ENCODE peak calls at places on chromosomes 4 and X, in nine cellular contexts. X is right lobe of liver, P is ovary, E is tibial nerve, Z is HCT116, K is IMR-90, N is GM12878, T is body of pancreas, Y is testis. R is an unnamed sample. For H3K36me3 and H3K4me1, the result is how much of the 10 kb centered on the place peaks cover.

GRCh38 chr4:88144048-88144447 is 14.4 kb downstream of the ABCG2 start:
- DNase-seq in X (no peak), P (no peak), E (no peak), Z (no peak), K (no peak), N (no peak), T (no peak), Y (no peak), R (no peak)

GRCh38 chr4:66625480-66625879 is 919.8 kb downstream of the CENPC start:
- DNase-seq in X (no peak), P (no peak), E (no peak), Z (no peak), K (no peak), N (no peak), T (no peak), Y (no peak), R (no peak)

GRCh38 chr4:81166431-81166830 is 48.6 kb downstream of the PRKG2 start:
- DNase-seq in X (no peak), P (no peak), E (no peak), Z (no peak), K (no peak), N (no peak), T (no peak), Y (no peak), R (no peak)

GRCh38 chr4:119050501-119051090 is 85.0 kb upstream of the MYOZ2 start:
- DNase-seq in X (no peak), P (no peak), E (no peak), Z (no peak), K (peak), N (no peak), T (no peak), Y (no peak), R (no peak)

GRCh38 chr4:82268826-82269193 is 105.0 kb downstream of the HNRNPD start:
- DNase-seq in X (no peak), P (no peak), E (no peak), Z (no peak), K (no peak), N (no peak), T (no peak), Y (no peak), R (no peak)

GRCh38 chrX:111662314-111662713 is 18.7 kb upstream of the ALG13 start:
- DNase-seq in X (no peak), P (no peak), E (no peak), Z (no peak), K (no peak), N (no peak), T (no peak), Y (no peak), R (no peak)

GRCh38 chr4:124499266-124499665 is 213.3 kb downstream of the ANKRD50 start:
- DNase-seq in X (no peak), P (no peak), E (no peak), Z (no peak), K (no peak), N (no peak), T (no peak), Y (no peak), R (no peak)

GRCh38 chrX:23503835-23504539 is 163.3 kb upstream of the PRDX4 start:
- DNase-seq in X (peak), P (no peak), E (peak), Z (peak), K (peak), N (no peak), T (peak), Y (peak), R (no peak)

GRCh38 chr4:20288047-20288650 is 36.4 kb downstream of the SLIT2 start:
- DNase-seq in X (no peak), P (no peak), E (no peak), Z (no peak), K (no peak), N (no peak), T (no peak), Y (no peak), R (no peak)

GRCh38 chrX:72130762-72131231 is 918 bp downstream of the RTL5 start:
- DNase-seq in X (no peak), P (no peak), E (no peak), Z (no peak), K (no peak), N (no peak), T (no peak), Y (peak), R (no peak)

GRCh38 chrX:40093586-40093985 is 4.2 kb downstream of the BCOR start:
- DNase-seq in X (no peak), P (no peak), E (no peak), Z (no peak), K (no peak), N (no peak), T (no peak), Y (no peak), R (no peak)

GRCh38 chr4:60814549-60814948 is 385.6 kb upstream of the ADGRL3 start:
- DNase-seq in X (no peak), P (no peak), E (no peak), Z (no peak), K (no peak), N (no peak), T (no peak), Y (no peak), R (no peak)

GRCh38 chr4:87068591-87069021 is 133.8 kb downstream of the AFF1 start:
- DNase-seq in X (no peak), P (no peak), E (no peak), Z (no peak), K (no peak), N (no peak), T (peak), Y (no peak), R (no peak)

GRCh38 chrX:123422875-123423274 is 238.8 kb downstream of the GRIA3 start:
- DNase-seq in X (no peak), P (peak), E (peak), Z (no peak), K (peak), N (no peak), T (peak), Y (peak), R (no peak)

GRCh38 chr4:137952116-137952515 is 290.0 kb downstream of the SLC7A11 start:
- DNase-seq in X (no peak), P (no peak), E (no peak), Z (no peak), K (no peak), N (no peak), T (no peak), Y (no peak), R (no peak)

GRCh38 chr4:108758498-108758897 is 4.4 kb downstream of the ETNPPL start:
- DNase-seq in X (no peak), P (no peak), E (no peak), Z (no peak), K (no peak), N (no peak), T (no peak), Y (no peak), R (no peak)

GRCh38 chrX:36950495-36951253 is 57.5 kb upstream of the FAM47C start:
- DNase-seq in X (no peak), P (no peak), E (no peak), Z (no peak), K (no peak), N (no peak), T (no peak), Y (no peak), R (no peak)

GRCh38 chrX:40773809-40774208 is 38.5 kb upstream of the MED14 start:
- DNase-seq in X (no peak), P (no peak), E (no peak), Z (peak), K (peak), N (no peak), T (no peak), Y (no peak), R (no peak)

GRCh38 chrX:150842198-150842553 is 56.3 kb downstream of the CD99L2 start:
- DNase-seq in X (no peak), P (no peak), E (no peak), Z (no peak), K (no peak), N (no peak), T (no peak), Y (no peak), R (no peak)

GRCh38 chrX:47448165-47448806 is 34.7 kb downstream of the ZNF41 start:
- DNase-seq in X (no peak), P (no peak), E (no peak), Z (no peak), K (no peak), N (no peak), T (no peak), Y (no peak), R (no peak)

GRCh38 chr4:177696438-177696966 is 254.3 kb upstream of the AGA start:
- DNase-seq in X (no peak), P (no peak), E (no peak), Z (no peak), K (peak), N (no peak), T (no peak), Y (no peak), R (no peak)

GRCh38 chrX:108439434-108439883 is at the start of gene COL4A5:
- DNase-seq in X (no peak), P (peak), E (peak), Z (peak), K (peak), N (no peak), T (peak), Y (peak), R (peak)

GRCh38 chr4:36128689-36129088 is 115.6 kb downstream of the ARAP2 start:
- DNase-seq in X (no peak), P (no peak), E (no peak), Z (no peak), K (peak), N (no peak), T (no peak), Y (no peak), R (no peak)
- H3K36me3 ChIP-seq in X (under half), P (under half), E (under half), Z (under half), K (under half), N (under half), T (under half), Y (under half), R (under half)

GRCh38 chrX:3263681-3264126 is 82.7 kb downstream of the MXRA5 start:
- DNase-seq in X (no peak), P (no peak), E (no peak), Z (no peak), K (peak), N (no peak), T (no peak), Y (no peak), R (no peak)

GRCh38 chrX:3271485-3272186 is 74.8 kb downstream of the MXRA5 start:
- DNase-seq in X (no peak), P (no peak), E (no peak), Z (no peak), K (peak), N (no peak), T (no peak), Y (no peak), R (no peak)

GRCh38 chrX:3262906-3263305 is 83.5 kb downstream of the MXRA5 start:
- DNase-seq in X (no peak), P (no peak), E (peak), Z (peak), K (peak), N (no peak), T (peak), Y (no peak), R (no peak)

DNA sequence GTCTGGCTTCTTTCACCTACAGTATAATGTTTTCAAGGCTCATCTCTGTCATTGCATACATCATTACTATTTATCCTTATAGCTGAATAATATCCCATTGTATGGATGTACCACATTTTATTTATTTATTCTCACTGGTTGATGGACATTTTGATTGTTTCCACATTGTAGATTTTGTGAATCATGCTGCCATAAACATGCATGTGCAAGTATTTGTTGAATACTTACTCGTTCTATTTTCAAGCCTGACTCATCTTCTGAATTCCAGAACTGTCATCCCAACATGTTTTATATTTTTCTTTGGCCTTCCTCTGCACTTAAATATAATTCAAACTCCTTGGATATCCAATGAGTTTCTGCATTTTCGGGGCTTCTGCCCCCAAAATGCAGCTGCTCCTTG is 77.6 kb downstream of the MXRA5 start:
- DNase-seq in X (no peak), P (no peak), E (no peak), Z (no peak), K (peak), N (no peak), T (no peak), Y (no peak), R (no peak)
- H3K4me1 ChIP-seq in X (under half), P (under half), E (under half), Z (under half), K (under half), N (under half), T (under half), Y (under half), R (under half)

GRCh38 chr4:121869841-121870822 is at the start of gene BBS7:
- DNase-seq in X (peak), P (peak), E (peak), Z (peak), K (peak), N (peak), T (peak), Y (peak), R (peak)
- TF ChIP-seq POLR2A in X (peak), P (peak), E (peak), Z (peak), K (peak), N (peak), T (peak), Y (no peak), R (peak)

DNA sequence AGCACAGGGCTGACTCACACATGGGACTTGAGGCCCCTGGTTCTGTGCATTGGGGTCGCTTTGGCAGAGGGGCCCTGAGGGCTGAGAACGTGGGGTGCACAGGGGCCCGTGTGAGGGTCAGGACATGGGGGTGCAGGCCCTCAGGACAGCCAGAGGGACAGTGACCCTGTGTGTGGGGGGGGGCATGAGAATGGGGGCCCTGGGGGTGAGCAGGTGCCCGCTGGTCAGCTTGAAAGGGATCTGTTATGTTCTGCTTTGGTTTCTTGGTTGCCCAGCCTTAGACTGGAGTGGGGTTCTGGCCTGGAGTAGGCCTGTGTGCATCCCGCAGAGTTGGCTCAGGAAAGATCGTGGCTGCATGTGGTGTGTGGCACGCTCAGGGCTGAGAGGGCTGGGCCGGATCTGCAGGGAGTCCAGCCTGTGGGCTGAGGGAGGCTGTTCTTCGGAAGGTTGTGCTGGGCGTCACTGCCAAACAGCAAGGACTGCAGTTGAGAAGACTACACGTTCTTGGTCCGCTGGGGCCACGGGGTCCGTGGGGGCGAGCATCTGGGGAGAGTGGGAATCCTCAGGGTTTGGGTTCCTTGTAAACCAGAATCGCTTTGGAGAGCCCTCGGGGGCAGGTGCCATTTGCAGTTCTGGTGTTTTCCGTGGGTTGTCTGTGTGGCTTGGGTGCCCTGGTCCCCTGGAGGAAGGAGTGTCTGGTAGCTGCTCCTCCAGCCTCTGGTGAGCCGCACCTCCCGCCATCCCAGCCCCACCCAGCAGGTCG is 15.2 kb upstream of the UVSSA start:
- DNase-seq in X (peak), P (no peak), E (no peak), Z (no peak), K (no peak), N (no peak), T (no peak), Y (no peak), R (no peak)
- H3K36me3 ChIP-seq in X (under half), P (under half), E (half or more), Z (under half), K (half or more), N (under half), T (under half), Y (under half), R (half or more)

GRCh38 chr4:105956566-105956965 is 61.3 kb downstream of the NPNT start:
- DNase-seq in X (no peak), P (no peak), E (no peak), Z (no peak), K (no peak), N (no peak), T (no peak), Y (no peak), R (no peak)

GRCh38 chr4:105951198-105951597 is 55.9 kb downstream of the NPNT start:
- DNase-seq in X (no peak), P (no peak), E (no peak), Z (no peak), K (peak), N (no peak), T (no peak), Y (no peak), R (no peak)

GRCh38 chr4:105946771-105947170 is 51.5 kb downstream of the NPNT start:
- DNase-seq in X (no peak), P (no peak), E (no peak), Z (no peak), K (no peak), N (no peak), T (no peak), Y (no peak), R (no peak)

GRCh38 chr4:105952596-105952995 is 57.3 kb downstream of the NPNT start:
- DNase-seq in X (no peak), P (no peak), E (no peak), Z (no peak), K (no peak), N (no peak), T (no peak), Y (no peak), R (no peak)

DNA sequence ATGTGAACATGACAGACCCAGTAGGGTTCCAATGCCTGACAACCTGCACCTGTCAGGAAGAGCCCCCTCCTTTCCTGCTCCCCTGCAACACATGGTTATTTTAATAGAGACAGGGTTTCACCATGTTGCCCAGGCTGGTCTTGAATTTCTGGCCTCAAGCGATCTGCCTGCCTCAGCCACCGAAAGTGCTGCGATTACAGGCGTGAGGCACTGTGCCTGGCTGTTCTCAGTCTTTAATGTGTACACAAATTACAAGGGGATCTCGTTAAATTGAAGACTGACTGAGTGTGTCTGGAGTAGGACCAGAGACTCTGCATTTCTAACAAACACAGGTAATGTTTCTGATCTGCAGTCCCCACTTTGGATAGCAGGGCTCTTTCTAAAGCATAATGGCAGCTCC is 55.4 kb downstream of the NPNT start:
- DNase-seq in X (no peak), P (no peak), E (no peak), Z (no peak), K (no peak), N (no peak), T (no peak), Y (no peak), R (no peak)
- H3K4me1 ChIP-seq in X (under half), P (under half), E (under half), Z (under half), K (under half), N (under half), T (under half), Y (under half), R (under half)

DNA sequence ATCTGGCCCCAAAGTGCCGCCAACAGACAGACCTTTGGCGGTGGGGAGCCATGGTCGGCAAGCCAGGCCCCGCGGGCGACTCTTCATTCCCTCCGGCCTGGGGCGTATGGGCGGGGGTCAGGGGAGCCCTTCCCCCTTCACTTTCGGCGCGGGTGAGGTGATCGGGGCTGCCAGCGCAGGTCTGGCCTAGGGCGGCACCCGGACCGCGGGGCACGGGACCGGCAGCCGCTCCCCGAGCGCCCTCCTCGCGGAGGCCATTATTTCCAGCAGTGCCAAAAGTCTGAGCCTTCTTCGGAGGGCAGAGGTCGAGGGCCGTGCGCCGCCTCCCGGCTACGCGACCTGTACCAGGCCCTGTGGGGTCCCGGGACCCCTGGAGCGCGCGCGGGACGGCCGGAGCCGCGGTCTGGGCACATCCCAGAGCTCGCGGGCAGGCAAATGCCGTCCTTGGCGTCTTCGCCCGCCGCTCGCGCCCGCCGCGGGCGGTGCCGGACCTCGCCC is 620 bp upstream of the KDM6A start:
- DNase-seq in X (no peak), P (no peak), E (peak), Z (no peak), K (peak), N (no peak), T (peak), Y (peak), R (no peak)
- TF ChIP-seq POLR2A in X (no peak), P (no peak), E (no peak), Z (no peak), K (no peak), N (no peak), T (no peak), Y (no peak), R (no peak)

DNA sequence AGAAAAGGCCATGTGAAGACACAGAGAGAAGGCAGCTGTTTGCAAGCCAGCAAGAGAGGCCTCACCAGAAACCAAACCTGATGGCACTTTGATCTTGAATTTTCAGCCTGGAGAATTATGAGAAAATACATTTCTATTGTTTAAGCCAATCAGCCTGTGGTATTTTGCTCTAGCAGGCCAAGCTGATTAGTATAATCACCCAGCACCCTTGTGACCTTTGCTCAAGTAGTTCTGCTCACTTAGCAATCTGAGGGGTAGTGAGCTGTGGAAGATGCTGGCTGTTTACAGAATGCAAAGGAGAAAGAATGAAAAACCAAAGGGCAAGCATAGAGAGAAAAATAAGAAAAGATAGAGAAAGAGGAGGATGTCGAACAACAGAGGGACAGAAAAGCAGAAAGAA is 396.4 kb upstream of the BOD1L1 start:
- DNase-seq in X (no peak), P (no peak), E (no peak), Z (no peak), K (no peak), N (no peak), T (no peak), Y (no peak), R (no peak)
- H3K36me3 ChIP-seq in X (under half), P (under half), E (under half), Z (under half), K (under half), N (under half), T (under half), Y (under half), R (under half)

R was measured in esophagus muscularis mucosa.